ENCODE peak calls at places on chromosomes 2 and 18, in ten cellular contexts. One of them, this sample, is unnamed.

GRCh38 chr18:36776650-36777049 is 52.2 kb downstream of the TPGS2 start:
- DNase-seq in A549: no peak
- DNase-seq in GM03348: no peak
- DNase-seq in smooth muscle cell of the brain vasculature: no peak
- DNase-seq in RPMI8226: no peak
- DNase-seq in mesenchymal stem cell: no peak
- DNase-seq in GM12865: no peak
- DNase-seq in activated CD4-positive, alpha-beta T cell treated with anti-CD3 and anti-CD28 coated beads, Interleukin-2, amount 50 U/mL, for 24 hours: no peak
- DNase-seq in activated naive CD4-positive, alpha-beta T cell treated with anti-CD3 and anti-CD28 coated beads for 36 hours: no peak
- DNase-seq in NCI-H1694 treated with DMSO at 0.1 percent for 48 hours: no peak
- DNase-seq in this sample: no peak

GRCh38 chr2:178806543-178806942 is 680 bp downstream of the TTN start:
- DNase-seq in activated CD4-positive, alpha-beta T cell treated with anti-CD3 and anti-CD28 coated beads, Interleukin-2, amount 50 U/mL, for 24 hours: no peak
- DNase-seq in GM12865: no peak
- DNase-seq in smooth muscle cell of the brain vasculature: no peak
- DNase-seq in A549: no peak
- DNase-seq in mesenchymal stem cell: no peak
- DNase-seq in NCI-H1694 treated with DMSO at 0.1 percent for 48 hours: no peak
- DNase-seq in GM03348: no peak
- DNase-seq in activated naive CD4-positive, alpha-beta T cell treated with anti-CD3 and anti-CD28 coated beads for 36 hours: no peak
- DNase-seq in RPMI8226: no peak
- DNase-seq in this sample: no peak

GRCh38 chr18:69250305-69251151 is 150.2 kb upstream of the DOK6 start:
- DNase-seq in GM03348: peak
- DNase-seq in RPMI8226: peak
- DNase-seq in NCI-H1694 treated with DMSO at 0.1 percent for 48 hours: no peak
- DNase-seq in mesenchymal stem cell: no peak
- DNase-seq in activated naive CD4-positive, alpha-beta T cell treated with anti-CD3 and anti-CD28 coated beads for 36 hours: no peak
- DNase-seq in smooth muscle cell of the brain vasculature: no peak
- DNase-seq in activated CD4-positive, alpha-beta T cell treated with anti-CD3 and anti-CD28 coated beads, Interleukin-2, amount 50 U/mL, for 24 hours: no peak
- DNase-seq in A549: no peak
- DNase-seq in GM12865: peak
- DNase-seq in this sample: no peak

GRCh38 chr18:28581503-28582169 is 404.7 kb upstream of the CDH2 start:
- DNase-seq in RPMI8226: no peak
- DNase-seq in NCI-H1694 treated with DMSO at 0.1 percent for 48 hours: no peak
- DNase-seq in activated CD4-positive, alpha-beta T cell treated with anti-CD3 and anti-CD28 coated beads, Interleukin-2, amount 50 U/mL, for 24 hours: no peak
- DNase-seq in A549: no peak
- DNase-seq in GM03348: no peak
- DNase-seq in GM12865: no peak
- DNase-seq in mesenchymal stem cell: no peak
- DNase-seq in smooth muscle cell of the brain vasculature: no peak
- DNase-seq in activated naive CD4-positive, alpha-beta T cell treated with anti-CD3 and anti-CD28 coated beads for 36 hours: no peak
- DNase-seq in this sample: no peak

GRCh38 chr2:169579044-169579443 is 5.1 kb upstream of the PPIG start:
- DNase-seq in activated CD4-positive, alpha-beta T cell treated with anti-CD3 and anti-CD28 coated beads, Interleukin-2, amount 50 U/mL, for 24 hours: no peak
- DNase-seq in activated naive CD4-positive, alpha-beta T cell treated with anti-CD3 and anti-CD28 coated beads for 36 hours: no peak
- DNase-seq in NCI-H1694 treated with DMSO at 0.1 percent for 48 hours: no peak
- DNase-seq in A549: no peak
- DNase-seq in GM12865: no peak
- DNase-seq in GM03348: no peak
- DNase-seq in mesenchymal stem cell: no peak
- DNase-seq in RPMI8226: no peak
- DNase-seq in smooth muscle cell of the brain vasculature: no peak
- DNase-seq in this sample: no peak

GRCh38 chr2:171383141-171383540 is 50.6 kb downstream of the METTL8 start:
- DNase-seq in A549: no peak
- DNase-seq in activated naive CD4-positive, alpha-beta T cell treated with anti-CD3 and anti-CD28 coated beads for 36 hours: no peak
- DNase-seq in mesenchymal stem cell: no peak
- DNase-seq in RPMI8226: no peak
- DNase-seq in smooth muscle cell of the brain vasculature: no peak
- DNase-seq in GM03348: no peak
- DNase-seq in activated CD4-positive, alpha-beta T cell treated with anti-CD3 and anti-CD28 coated beads, Interleukin-2, amount 50 U/mL, for 24 hours: no peak
- DNase-seq in NCI-H1694 treated with DMSO at 0.1 percent for 48 hours: no peak
- DNase-seq in GM12865: no peak
- DNase-seq in this sample: no peak

GRCh38 chr18:63237486-63237885 is 82.1 kb downstream of the BCL2 start:
- DNase-seq in A549: peak
- DNase-seq in GM12865: no peak
- DNase-seq in activated naive CD4-positive, alpha-beta T cell treated with anti-CD3 and anti-CD28 coated beads for 36 hours: no peak
- DNase-seq in smooth muscle cell of the brain vasculature: no peak
- DNase-seq in NCI-H1694 treated with DMSO at 0.1 percent for 48 hours: no peak
- DNase-seq in mesenchymal stem cell: no peak
- DNase-seq in GM03348: peak
- DNase-seq in RPMI8226: no peak
- DNase-seq in activated CD4-positive, alpha-beta T cell treated with anti-CD3 and anti-CD28 coated beads, Interleukin-2, amount 50 U/mL, for 24 hours: no peak
- DNase-seq in this sample: no peak

GRCh38 chr2:48601349-48601748 is 16.3 kb upstream of the GTF2A1L start:
- DNase-seq in GM12865: peak
- DNase-seq in RPMI8226: peak
- DNase-seq in mesenchymal stem cell: peak
- DNase-seq in activated CD4-positive, alpha-beta T cell treated with anti-CD3 and anti-CD28 coated beads, Interleukin-2, amount 50 U/mL, for 24 hours: no peak
- DNase-seq in A549: peak
- DNase-seq in smooth muscle cell of the brain vasculature: no peak
- DNase-seq in NCI-H1694 treated with DMSO at 0.1 percent for 48 hours: no peak
- DNase-seq in activated naive CD4-positive, alpha-beta T cell treated with anti-CD3 and anti-CD28 coated beads for 36 hours: peak
- DNase-seq in GM03348: no peak
- DNase-seq in this sample: peak

GRCh38 chr2:19857806-19858205 is 44.0 kb downstream of the TTC32 start:
- DNase-seq in GM03348: peak
- DNase-seq in A549: no peak
- DNase-seq in smooth muscle cell of the brain vasculature: no peak
- DNase-seq in NCI-H1694 treated with DMSO at 0.1 percent for 48 hours: no peak
- DNase-seq in activated naive CD4-positive, alpha-beta T cell treated with anti-CD3 and anti-CD28 coated beads for 36 hours: no peak
- DNase-seq in activated CD4-positive, alpha-beta T cell treated with anti-CD3 and anti-CD28 coated beads, Interleukin-2, amount 50 U/mL, for 24 hours: no peak
- DNase-seq in RPMI8226: peak
- DNase-seq in GM12865: no peak
- DNase-seq in mesenchymal stem cell: no peak
- DNase-seq in this sample: no peak

GRCh38 chr2:187349328-187349944 is 98.6 kb downstream of the CALCRL start:
- DNase-seq in activated naive CD4-positive, alpha-beta T cell treated with anti-CD3 and anti-CD28 coated beads for 36 hours: no peak
- DNase-seq in RPMI8226: no peak
- DNase-seq in mesenchymal stem cell: no peak
- DNase-seq in GM12865: no peak
- DNase-seq in NCI-H1694 treated with DMSO at 0.1 percent for 48 hours: no peak
- DNase-seq in smooth muscle cell of the brain vasculature: no peak
- DNase-seq in activated CD4-positive, alpha-beta T cell treated with anti-CD3 and anti-CD28 coated beads, Interleukin-2, amount 50 U/mL, for 24 hours: no peak
- DNase-seq in A549: no peak
- DNase-seq in GM03348: no peak
- DNase-seq in this sample: no peak

GRCh38 chr2:60699617-60700016 is 56.5 kb upstream of the PAPOLG start:
- DNase-seq in activated CD4-positive, alpha-beta T cell treated with anti-CD3 and anti-CD28 coated beads, Interleukin-2, amount 50 U/mL, for 24 hours: no peak
- DNase-seq in NCI-H1694 treated with DMSO at 0.1 percent for 48 hours: no peak
- DNase-seq in RPMI8226: no peak
- DNase-seq in mesenchymal stem cell: no peak
- DNase-seq in GM12865: no peak
- DNase-seq in activated naive CD4-positive, alpha-beta T cell treated with anti-CD3 and anti-CD28 coated beads for 36 hours: no peak
- DNase-seq in A549: no peak
- DNase-seq in GM03348: no peak
- DNase-seq in smooth muscle cell of the brain vasculature: no peak
- DNase-seq in this sample: no peak

GRCh38 chr2:151728736-151729415 is 5.4 kb downstream of the NEB start:
- DNase-seq in NCI-H1694 treated with DMSO at 0.1 percent for 48 hours: no peak
- DNase-seq in mesenchymal stem cell: no peak
- DNase-seq in GM03348: no peak
- DNase-seq in GM12865: no peak
- DNase-seq in activated CD4-positive, alpha-beta T cell treated with anti-CD3 and anti-CD28 coated beads, Interleukin-2, amount 50 U/mL, for 24 hours: no peak
- DNase-seq in A549: peak
- DNase-seq in smooth muscle cell of the brain vasculature: no peak
- DNase-seq in RPMI8226: no peak
- DNase-seq in activated naive CD4-positive, alpha-beta T cell treated with anti-CD3 and anti-CD28 coated beads for 36 hours: no peak
- DNase-seq in this sample: no peak

GRCh38 chr2:99877963-99878362 is 264.4 kb downstream of the AFF3 start:
- DNase-seq in smooth muscle cell of the brain vasculature: no peak
- DNase-seq in activated naive CD4-positive, alpha-beta T cell treated with anti-CD3 and anti-CD28 coated beads for 36 hours: no peak
- DNase-seq in GM03348: no peak
- DNase-seq in NCI-H1694 treated with DMSO at 0.1 percent for 48 hours: no peak
- DNase-seq in activated CD4-positive, alpha-beta T cell treated with anti-CD3 and anti-CD28 coated beads, Interleukin-2, amount 50 U/mL, for 24 hours: no peak
- DNase-seq in mesenchymal stem cell: peak
- DNase-seq in RPMI8226: no peak
- DNase-seq in GM12865: no peak
- DNase-seq in A549: no peak
- DNase-seq in this sample: no peak

GRCh38 chr2:196887431-196887830 is 39.1 kb downstream of the PGAP1 start:
- DNase-seq in A549: no peak
- DNase-seq in smooth muscle cell of the brain vasculature: no peak
- DNase-seq in GM03348: no peak
- DNase-seq in RPMI8226: no peak
- DNase-seq in mesenchymal stem cell: no peak
- DNase-seq in GM12865: no peak
- DNase-seq in activated CD4-positive, alpha-beta T cell treated with anti-CD3 and anti-CD28 coated beads, Interleukin-2, amount 50 U/mL, for 24 hours: no peak
- DNase-seq in NCI-H1694 treated with DMSO at 0.1 percent for 48 hours: no peak
- DNase-seq in activated naive CD4-positive, alpha-beta T cell treated with anti-CD3 and anti-CD28 coated beads for 36 hours: no peak
- DNase-seq in this sample: no peak

GRCh38 chr2:173076557-173077345 is 1.1 kb downstream of the MAP3K20 start:
- DNase-seq in NCI-H1694 treated with DMSO at 0.1 percent for 48 hours: peak
- DNase-seq in GM03348: peak
- DNase-seq in activated naive CD4-positive, alpha-beta T cell treated with anti-CD3 and anti-CD28 coated beads for 36 hours: peak
- DNase-seq in activated CD4-positive, alpha-beta T cell treated with anti-CD3 and anti-CD28 coated beads, Interleukin-2, amount 50 U/mL, for 24 hours: no peak
- DNase-seq in A549: peak
- DNase-seq in RPMI8226: no peak
- DNase-seq in GM12865: peak
- DNase-seq in smooth muscle cell of the brain vasculature: no peak
- DNase-seq in mesenchymal stem cell: peak
- DNase-seq in this sample: no peak

GRCh38 chr2:207073791-207074678 is 91.7 kb downstream of the KLF7 start:
- DNase-seq in mesenchymal stem cell: peak
- DNase-seq in activated naive CD4-positive, alpha-beta T cell treated with anti-CD3 and anti-CD28 coated beads for 36 hours: peak
- DNase-seq in smooth muscle cell of the brain vasculature: no peak
- DNase-seq in GM03348: peak
- DNase-seq in NCI-H1694 treated with DMSO at 0.1 percent for 48 hours: no peak
- DNase-seq in GM12865: peak
- DNase-seq in RPMI8226: peak
- DNase-seq in activated CD4-positive, alpha-beta T cell treated with anti-CD3 and anti-CD28 coated beads, Interleukin-2, amount 50 U/mL, for 24 hours: peak
- DNase-seq in A549: no peak
- DNase-seq in this sample: no peak

GRCh38 chr2:239805043-239805329 is 220.2 kb downstream of the NDUFA10 start:
- DNase-seq in activated naive CD4-positive, alpha-beta T cell treated with anti-CD3 and anti-CD28 coated beads for 36 hours: no peak
- DNase-seq in mesenchymal stem cell: no peak
- DNase-seq in RPMI8226: no peak
- DNase-seq in GM12865: no peak
- DNase-seq in GM03348: no peak
- DNase-seq in NCI-H1694 treated with DMSO at 0.1 percent for 48 hours: no peak
- DNase-seq in activated CD4-positive, alpha-beta T cell treated with anti-CD3 and anti-CD28 coated beads, Interleukin-2, amount 50 U/mL, for 24 hours: no peak
- DNase-seq in smooth muscle cell of the brain vasculature: no peak
- DNase-seq in A549: no peak
- DNase-seq in this sample: no peak